ENCODE peak calls at places on chromosome 9, in ten cellular contexts. Z is HCT116, M is foreskin fibroblast, U is heart right ventricle, D is neural progenitor cell, Q is heart left ventricle, I is fibroblast of lung, B is ascending aorta, R is osteocyte, A is gastrocnemius medialis. N is an unnamed sample.
A peak's percentile ranks its signal among the peaks of the same experiment; 100 is the strongest.

GRCh38 chr9:112380771-112381181 is 868 bp downstream of the HSDL2 start:
- DNase-seq in Z (no peak), M (no peak), U (no peak), D (no peak), Q (no peak), I (peak; percentile 9), B (no peak), R (no peak), A (peak; percentile 25), N (no peak)

GRCh38 chr9:133507246-133507965 is 17.4 kb downstream of the MYMK start:
- DNase-seq in Z (no peak), M (no peak), U (no peak), D (no peak), Q (no peak), I (no peak), B (no peak), R (no peak), A (no peak), N (no peak)

GRCh38 chr9:82598254-82599039 is 464.5 kb downstream of the RASEF start:
- DNase-seq in Z (no peak), M (no peak), U (no peak), D (no peak), Q (no peak), I (no peak), B (no peak), R (no peak), A (no peak), N (no peak)

GRCh38 chr9:107284636-107285035 is 1.6 kb downstream of the RAD23B start:
- DNase-seq in Z (no peak), M (no peak), U (no peak), D (no peak), Q (no peak), I (no peak), B (no peak), R (no peak), A (no peak), N (no peak)

GRCh38 chr9:68720656-68721313 is 15.7 kb downstream of the PIP5K1B start:
- DNase-seq in Z (no peak), M (no peak), U (no peak), D (no peak), Q (no peak), I (no peak), B (no peak), R (no peak), A (no peak), N (no peak)

GRCh38 chr9:134759001-134759607 is 117.5 kb downstream of the COL5A1 start:
- DNase-seq in Z (no peak), M (no peak), U (no peak), D (no peak), Q (no peak), I (peak; percentile 61), B (no peak), R (no peak), A (no peak), N (no peak)

GRCh38 chr9:96555567-96556386 is 63.9 kb downstream of the CDC14B start:
- DNase-seq in Z (no peak), M (peak; percentile 61), U (no peak), D (no peak), Q (no peak), I (peak; percentile 52), B (no peak), R (no peak), A (no peak), N (no peak)

GRCh38 chr9:128409450-128409849 is 11.2 kb upstream of the CERCAM start:
- DNase-seq in Z (no peak), M (no peak), U (no peak), D (no peak), Q (no peak), I (no peak), B (no peak), R (no peak), A (no peak), N (no peak)

DNA sequence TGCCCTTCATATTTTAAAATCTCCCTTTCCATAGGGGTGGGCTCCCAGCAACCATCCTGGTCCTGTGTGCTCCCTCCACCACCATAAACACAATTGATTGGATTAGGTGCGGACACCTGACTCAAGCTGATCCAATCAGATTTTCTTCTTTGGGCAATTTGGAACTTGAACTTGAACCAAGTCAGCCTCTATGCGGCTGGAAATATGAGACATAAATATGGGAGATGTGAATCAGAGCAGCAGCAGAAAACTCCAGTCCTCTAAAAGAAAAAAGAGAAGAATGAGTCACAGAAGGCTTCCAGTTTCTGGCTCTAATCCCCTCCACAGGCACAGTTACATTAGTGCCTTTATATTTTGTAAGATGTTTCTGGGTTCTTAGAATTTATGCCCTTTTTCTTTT is 306.6 kb downstream of the MLLT3 start:
- DNase-seq in Z (no peak), M (peak; percentile 61), U (no peak), D (no peak), Q (no peak), I (peak; percentile 91), B (no peak), R (no peak), A (no peak), N (no peak)
- TF ChIP-seq CTCF in Z (no peak), M (no peak), U (no peak), D (no peak), Q (no peak), I (no peak), B (no peak), R (no peak), A (no peak), N (no peak)

GRCh38 chr9:123085916-123086315 is 52.4 kb downstream of the GPR21 start:
- DNase-seq in Z (no peak), M (no peak), U (no peak), D (no peak), Q (no peak), I (no peak), B (no peak), R (no peak), A (no peak), N (no peak)

GRCh38 chr9:123080444-123080843 is 47.0 kb downstream of the GPR21 start:
- DNase-seq in Z (no peak), M (no peak), U (no peak), D (no peak), Q (no peak), I (no peak), B (no peak), R (no peak), A (no peak), N (no peak)

GRCh38 chr9:123084256-123084655 is 50.8 kb downstream of the GPR21 start:
- DNase-seq in Z (no peak), M (no peak), U (no peak), D (no peak), Q (no peak), I (no peak), B (no peak), R (no peak), A (no peak), N (no peak)

GRCh38 chr9:123081824-123082223 is 48.4 kb downstream of the GPR21 start:
- DNase-seq in Z (peak; percentile 22), M (peak; percentile 23), U (no peak), D (peak; percentile 54), Q (no peak), I (peak; percentile 43), B (no peak), R (no peak), A (no peak), N (no peak)

GRCh38 chr9:123083680-123084079 is 50.2 kb downstream of the GPR21 start:
- DNase-seq in Z (no peak), M (no peak), U (no peak), D (no peak), Q (no peak), I (no peak), B (no peak), R (no peak), A (no peak), N (no peak)
- TF ChIP-seq CTCF in Z (no peak), M (no peak), U (no peak), D (no peak), Q (no peak), I (no peak), B (no peak), R (no peak), A (no peak), N (no peak)

GRCh38 chr9:130432362-130432761 is 12.4 kb upstream of the ASS1 start:
- DNase-seq in Z (no peak), M (no peak), U (no peak), D (no peak), Q (no peak), I (no peak), B (no peak), R (no peak), A (no peak), N (no peak)

GRCh38 chr9:130433947-130434262 is 10.9 kb upstream of the ASS1 start:
- DNase-seq in Z (no peak), M (no peak), U (no peak), D (no peak), Q (no peak), I (no peak), B (no peak), R (no peak), A (no peak), N (no peak)

GRCh38 chr9:130431536-130432303 is 13.0 kb upstream of the ASS1 start:
- DNase-seq in Z (no peak), M (no peak), U (no peak), D (no peak), Q (no peak), I (no peak), B (no peak), R (no peak), A (no peak), N (no peak)

GRCh38 chr9:130432796-130433167 is 12.0 kb upstream of the ASS1 start:
- DNase-seq in Z (no peak), M (no peak), U (no peak), D (peak; percentile 34), Q (no peak), I (no peak), B (no peak), R (no peak), A (no peak), N (no peak)

DNA sequence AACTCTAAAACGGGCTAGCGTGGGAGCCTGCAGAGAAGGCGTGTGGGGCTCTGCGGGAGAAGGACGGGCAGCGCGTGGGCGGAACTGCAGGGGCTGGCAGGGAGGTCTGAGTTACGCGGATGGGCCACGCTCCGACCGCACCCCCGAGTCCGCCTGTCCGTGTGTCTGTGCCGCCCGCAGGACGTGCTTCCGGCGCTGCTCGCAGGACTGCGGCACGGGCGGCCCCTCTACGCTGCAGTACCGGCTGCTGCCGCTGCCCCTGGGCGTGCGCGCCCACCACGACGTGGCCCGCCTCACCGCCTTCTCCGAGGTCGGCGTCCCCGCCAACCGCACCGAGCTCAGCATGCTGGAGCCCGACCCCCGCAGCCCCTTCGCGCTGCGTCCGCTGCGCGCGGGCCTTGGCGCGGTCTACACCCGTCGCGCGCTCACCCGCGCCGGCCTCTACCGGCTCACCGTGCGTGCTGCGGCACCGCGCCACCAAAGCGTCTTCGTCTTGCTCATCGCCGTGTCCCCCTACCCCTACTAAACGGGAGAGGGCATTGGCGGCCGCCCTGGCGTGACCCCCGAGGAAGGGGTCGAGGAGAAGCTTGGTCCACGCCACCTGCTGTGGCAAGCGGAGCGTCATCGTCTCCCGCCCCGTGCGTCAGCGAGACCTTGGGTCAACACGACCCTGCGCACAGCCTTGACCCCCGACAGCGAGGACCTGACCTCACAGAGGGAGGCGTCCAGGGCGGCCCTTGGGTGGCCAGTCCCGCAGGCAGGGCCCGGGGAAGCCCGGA is 11.4 kb upstream of the ASS1 start:
- DNase-seq in Z (no peak), M (no peak), U (no peak), D (peak; percentile 91), Q (peak; percentile 55), I (peak; percentile 62), B (no peak), R (no peak), A (no peak), N (peak; percentile 30)
- TF ChIP-seq CTCF in Z (no peak), M (peak; percentile 24), U (peak; percentile 57), D (peak; percentile 66), Q (peak; percentile 81), I (peak; percentile 27), B (peak; percentile 68), R (peak; percentile 65), A (peak; percentile 52), N (no peak)

GRCh38 chr9:127049044-127049443 is 73.4 kb downstream of the ANGPTL2 start:
- DNase-seq in Z (no peak), M (peak; percentile 86), U (peak; percentile 68), D (no peak), Q (peak; percentile 52), I (peak; percentile 90), B (no peak), R (peak; percentile 19), A (peak; percentile 19), N (no peak)
- TF ChIP-seq CTCF in Z (no peak), M (peak; percentile 28), U (peak; percentile 36), D (no peak), Q (peak; percentile 39), I (peak; percentile 54), B (peak; percentile 14), R (peak; percentile 42), A (no peak), N (no peak)

N was measured in activated B cell treated with CpG ODN at 0.5 μM for 24 hours.